ENCODE peak calls at places on chromosomes 11 and 22, in seven cellular contexts. R is A549, U is HepG2, A is GM12878, T is H1, L is SK-N-SH, P is K562. C is an unnamed sample.

GRCh38 chr11:6458352-6458751 is 15.4 kb downstream of the TRIM3 start:
- DNase-seq in R (no peak), U (no peak), A (no peak), T (no peak), L (no peak), P (no peak), C (no peak)

GRCh38 chr11:64754124-64754918 is 5.5 kb downstream of the PYGM start:
- DNase-seq in R (no peak), U (no peak), A (no peak), T (no peak), L (no peak), P (peak), C (no peak)

GRCh38 chr11:118108513-118108912 is 21.8 kb upstream of the SMIM35 start:
- DNase-seq in R (no peak), U (no peak), A (no peak), T (no peak), L (no peak), P (no peak), C (no peak)

GRCh38 chr11:95459268-95460040 is 228.5 kb upstream of the SESN3 start:
- DNase-seq in R (no peak), U (no peak), A (no peak), T (no peak), L (peak), P (no peak), C (no peak)

GRCh38 chr11:76207642-76208378 is 1.5 kb upstream of the WNT11 start:
- DNase-seq in R (peak), U (peak), A (no peak), T (no peak), L (peak), P (peak), C (peak)

GRCh38 chr11:28615542-28615941 is 507.4 kb downstream of the METTL15 start:
- DNase-seq in R (no peak), U (no peak), A (no peak), T (no peak), L (no peak), P (no peak), C (no peak)

GRCh38 chr22:40953446-40953845 is 2.3 kb downstream of the RBX1 start:
- DNase-seq in R (no peak), U (no peak), A (no peak), T (no peak), L (no peak), P (no peak), C (no peak)

GRCh38 chr22:24142241-24142640 is 39.0 kb upstream of the SUSD2 start:
- DNase-seq in R (no peak), U (no peak), A (no peak), T (no peak), L (no peak), P (no peak), C (no peak)

GRCh38 chr11:77547863-77548551 is 41.7 kb upstream of the AQP11 start:
- DNase-seq in R (peak), U (peak), A (peak), T (peak), L (peak), P (peak), C (peak)

GRCh38 chr11:119907934-119908760 is 179.1 kb upstream of the NECTIN1 start:
- DNase-seq in R (no peak), U (no peak), A (no peak), T (no peak), L (peak), P (no peak), C (no peak)

GRCh38 chr11:77269484-77270123 is 31.9 kb downstream of the GDPD4 start:
- DNase-seq in R (no peak), U (no peak), A (no peak), T (no peak), L (no peak), P (no peak), C (peak)

DNA sequence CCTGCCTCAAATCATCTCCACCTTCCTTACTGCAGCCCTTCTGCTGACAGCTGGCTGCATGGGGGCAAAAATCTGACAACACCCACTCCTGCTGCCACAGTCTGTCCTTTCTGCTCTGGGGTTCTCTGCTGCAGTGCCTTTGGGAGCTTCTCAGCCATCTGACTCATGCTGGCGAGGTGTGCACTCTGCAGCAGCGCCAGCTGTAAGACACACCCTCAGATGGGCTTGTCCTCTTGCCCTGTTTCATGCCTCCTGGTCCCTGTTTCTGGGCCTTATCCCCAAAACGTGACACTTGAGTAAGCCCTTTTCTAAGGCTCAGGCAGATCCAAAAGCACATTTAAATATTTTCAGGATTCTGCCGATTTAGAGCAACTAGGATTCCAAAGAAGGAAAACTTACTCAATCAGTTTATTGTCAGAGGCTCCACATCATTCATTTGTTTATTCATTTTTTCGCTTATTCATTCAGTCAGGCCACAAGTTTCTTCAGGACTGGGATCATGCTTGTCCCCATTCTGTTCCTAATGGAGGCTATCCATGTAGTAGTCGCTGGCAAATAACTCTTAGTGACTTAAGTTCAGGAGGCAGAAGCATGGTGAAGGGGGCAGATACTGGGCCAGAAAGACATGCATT is 60.2 kb downstream of the SMIM38 start:
- DNase-seq in R (peak), U (no peak), A (no peak), T (no peak), L (no peak), P (no peak), C (peak)
- TF ChIP-seq RFX5 in R (no peak), U (no peak), A (no peak), T (no peak), L (no peak), P (no peak), C (no peak)

DNA sequence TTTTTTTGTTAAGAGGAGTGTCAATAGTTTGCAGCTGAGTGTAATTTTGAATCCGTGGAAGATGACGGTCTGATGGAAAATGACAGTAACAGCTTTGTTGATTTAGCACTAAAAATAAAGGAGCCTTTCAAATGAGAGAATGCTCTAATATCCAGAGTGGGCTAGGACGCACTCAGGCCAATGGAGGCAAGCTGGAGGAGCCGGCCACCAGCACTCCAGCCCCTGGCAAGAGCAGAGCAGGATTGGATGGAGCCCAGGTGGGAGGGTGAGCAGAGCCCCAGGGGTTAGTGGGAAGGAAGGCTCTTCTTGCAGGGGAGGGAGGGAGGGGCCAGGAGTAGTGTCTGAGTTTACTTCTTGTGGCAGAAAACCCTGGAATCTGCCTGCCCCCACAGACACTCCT is 488.5 kb downstream of the INSC start:
- DNase-seq in R (no peak), U (no peak), A (no peak), T (no peak), L (no peak), P (no peak), C (no peak)
- TF ChIP-seq RFX5 in R (no peak), U (no peak), A (no peak), T (no peak), L (no peak), P (no peak), C (no peak)

DNA sequence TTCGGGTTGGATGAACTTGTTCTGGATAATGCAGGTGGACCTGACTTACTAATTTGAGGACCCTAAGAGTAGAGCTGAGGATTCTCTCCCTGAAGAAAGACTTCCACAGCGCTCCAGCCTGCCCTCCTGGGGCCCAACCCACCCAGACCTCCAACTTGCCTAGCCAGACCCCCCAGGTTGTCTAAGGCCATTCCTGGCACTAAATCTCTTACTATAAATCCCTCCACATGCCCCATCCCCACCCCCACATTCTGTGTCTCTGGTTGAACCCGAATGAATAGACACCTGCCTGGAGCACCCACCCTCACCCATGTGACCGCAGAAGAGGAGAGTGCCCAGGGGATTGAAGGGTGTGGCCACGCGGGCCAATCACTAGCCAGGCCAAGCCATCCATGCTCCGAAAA is 1480.0 kb downstream of the TBC1D22A start:
- DNase-seq in R (no peak), U (no peak), A (no peak), T (no peak), L (no peak), P (no peak), C (no peak)
- TF ChIP-seq RFX5 in R (no peak), U (no peak), A (no peak), T (no peak), L (no peak), P (no peak), C (no peak)

GRCh38 chr11:3969613-3970012 is 114.1 kb downstream of the STIM1 start:
- DNase-seq in R (no peak), U (no peak), A (no peak), T (no peak), L (no peak), P (no peak), C (no peak)
- TF ChIP-seq RFX5 in R (no peak), U (no peak), A (no peak), T (no peak), L (no peak), P (no peak), C (no peak)

DNA sequence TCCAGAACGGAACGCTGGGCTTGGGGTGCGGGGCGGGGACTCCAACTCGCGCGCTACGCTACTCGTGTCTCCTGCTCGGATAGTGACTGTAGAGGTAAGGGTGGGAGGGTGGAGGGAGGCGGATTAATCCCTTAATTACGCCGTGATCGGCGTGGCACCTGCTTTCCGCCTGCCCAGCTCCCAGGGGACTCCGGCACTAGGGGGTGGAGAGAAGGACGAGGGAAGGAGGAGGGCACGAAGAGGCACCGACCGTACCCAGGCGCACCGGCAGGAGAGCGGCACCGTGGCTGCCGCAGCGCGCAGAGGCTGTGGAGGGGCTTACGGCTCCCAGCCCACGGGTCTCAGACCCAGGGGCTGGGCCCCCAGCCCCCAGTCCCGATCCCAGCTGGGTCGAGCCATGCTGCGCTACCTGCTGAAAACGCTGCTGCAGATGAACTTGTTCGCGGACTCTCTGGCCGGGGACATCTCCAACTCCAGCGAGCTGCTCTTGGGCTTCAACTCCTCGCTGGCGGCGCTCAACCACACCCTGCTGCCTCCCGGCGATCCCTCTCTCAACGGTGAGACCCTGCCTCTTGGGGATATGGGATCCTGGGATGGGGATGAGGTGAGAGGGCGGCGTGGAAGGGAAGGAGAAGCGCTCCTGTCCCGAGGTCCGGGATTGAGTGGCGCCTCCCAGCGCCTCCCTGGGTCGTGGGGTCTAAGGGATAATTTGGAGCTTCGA is at the start of gene ROBO3:
- DNase-seq in R (no peak), U (no peak), A (no peak), T (no peak), L (peak), P (no peak), C (no peak)
- TF ChIP-seq RFX5 in R (no peak), U (no peak), A (no peak), T (no peak), L (no peak), P (no peak), C (no peak)